ENCODE peak calls at places on chromosomes 3 and 15, in six cellular contexts. One of them, this sample, is unnamed.

GRCh38 chr3:102295756-102296155 is 139.1 kb upstream of the ZPLD1 start:
- DNase-seq in HCT116: no peak
- DNase-seq in hepatocyte: no peak
- DNase-seq in GM23338: no peak
- DNase-seq in SK-N-SH: no peak
- DNase-seq in PC-3: no peak
- DNase-seq in this sample: no peak

GRCh38 chr15:20106026-20106425 is 435.6 kb downstream of the GOLGA6L6 start:
- DNase-seq in HCT116: no peak
- DNase-seq in hepatocyte: peak; percentile 6
- DNase-seq in GM23338: peak; percentile 0
- DNase-seq in SK-N-SH: no peak
- DNase-seq in PC-3: no peak
- DNase-seq in this sample: no peak

GRCh38 chr3:195042741-195043611 is 228.0 kb downstream of the XXYLT1 start:
- DNase-seq in HCT116: no peak
- DNase-seq in hepatocyte: peak; percentile 8
- DNase-seq in GM23338: peak; percentile 46
- DNase-seq in SK-N-SH: no peak
- DNase-seq in PC-3: peak; percentile 53
- DNase-seq in this sample: no peak

GRCh38 chr3:196378442-196378841 is 40.3 kb upstream of the TM4SF19 start:
- DNase-seq in HCT116: no peak
- DNase-seq in hepatocyte: no peak
- DNase-seq in GM23338: no peak
- DNase-seq in SK-N-SH: no peak
- DNase-seq in PC-3: no peak
- DNase-seq in this sample: no peak

GRCh38 chr15:82540984-82541431 is 751 bp upstream of the RPS17 start:
- DNase-seq in HCT116: no peak
- DNase-seq in hepatocyte: peak; percentile 56
- DNase-seq in GM23338: peak; percentile 55
- DNase-seq in SK-N-SH: peak; percentile 62
- DNase-seq in PC-3: no peak
- DNase-seq in this sample: no peak

GRCh38 chr3:179852117-179852886 is 184.4 kb downstream of the PEX5L start:
- DNase-seq in HCT116: no peak
- DNase-seq in hepatocyte: peak; percentile 7
- DNase-seq in GM23338: peak; percentile 59
- DNase-seq in SK-N-SH: no peak
- DNase-seq in PC-3: peak; percentile 63
- DNase-seq in this sample: no peak

GRCh38 chr3:175057406-175057805 is 198.3 kb downstream of the NAALADL2 start:
- DNase-seq in HCT116: no peak
- DNase-seq in hepatocyte: no peak
- DNase-seq in GM23338: no peak
- DNase-seq in SK-N-SH: no peak
- DNase-seq in PC-3: no peak
- DNase-seq in this sample: no peak

GRCh38 chr3:56885461-56885860 is 83.7 kb upstream of the ARHGEF3 start:
- DNase-seq in HCT116: no peak
- DNase-seq in hepatocyte: no peak
- DNase-seq in GM23338: no peak
- DNase-seq in SK-N-SH: no peak
- DNase-seq in PC-3: no peak
- DNase-seq in this sample: no peak

GRCh38 chr3:85783331-85783730 is 824.5 kb downstream of the CADM2 start:
- DNase-seq in HCT116: no peak
- DNase-seq in hepatocyte: no peak
- DNase-seq in GM23338: no peak
- DNase-seq in SK-N-SH: no peak
- DNase-seq in PC-3: no peak
- DNase-seq in this sample: no peak

GRCh38 chr3:146589899-146590508 is 15.1 kb downstream of the PLSCR5 start:
- DNase-seq in HCT116: peak; percentile 27
- DNase-seq in hepatocyte: peak; percentile 63
- DNase-seq in GM23338: peak; percentile 42
- DNase-seq in SK-N-SH: peak; percentile 12
- DNase-seq in PC-3: peak; percentile 73
- DNase-seq in this sample: peak; percentile 26

GRCh38 chr3:122993573-122993972 is 34.0 kb downstream of the SEMA5B start:
- DNase-seq in HCT116: no peak
- DNase-seq in hepatocyte: no peak
- DNase-seq in GM23338: no peak
- DNase-seq in SK-N-SH: peak; percentile 38
- DNase-seq in PC-3: no peak
- DNase-seq in this sample: no peak

GRCh38 chr3:129783470-129783869 is 110.0 kb downstream of the TMCC1 start:
- DNase-seq in HCT116: no peak
- DNase-seq in hepatocyte: no peak
- DNase-seq in GM23338: no peak
- DNase-seq in SK-N-SH: no peak
- DNase-seq in PC-3: peak; percentile 36
- DNase-seq in this sample: no peak

GRCh38 chr15:74511583-74511982 is 29.4 kb upstream of the ARID3B start:
- DNase-seq in HCT116: no peak
- DNase-seq in hepatocyte: no peak
- DNase-seq in GM23338: no peak
- DNase-seq in SK-N-SH: no peak
- DNase-seq in PC-3: no peak
- DNase-seq in this sample: no peak

GRCh38 chr3:110504401-110504800 is 567.2 kb upstream of the NECTIN3 start:
- DNase-seq in HCT116: no peak
- DNase-seq in hepatocyte: no peak
- DNase-seq in GM23338: no peak
- DNase-seq in SK-N-SH: no peak
- DNase-seq in PC-3: no peak
- DNase-seq in this sample: no peak

GRCh38 chr3:169058681-169059080 is 604.8 kb downstream of the MECOM start:
- DNase-seq in HCT116: no peak
- DNase-seq in hepatocyte: no peak
- DNase-seq in GM23338: no peak
- DNase-seq in SK-N-SH: no peak
- DNase-seq in PC-3: no peak
- DNase-seq in this sample: no peak

GRCh38 chr3:182259579-182259978 is 533.7 kb upstream of the ATP11B start:
- DNase-seq in HCT116: no peak
- DNase-seq in hepatocyte: no peak
- DNase-seq in GM23338: peak; percentile 58
- DNase-seq in SK-N-SH: peak; percentile 15
- DNase-seq in PC-3: no peak
- DNase-seq in this sample: no peak

GRCh38 chr3:57397175-57398026 is 104.9 kb upstream of the ASB14 start:
- DNase-seq in HCT116: peak; percentile 59
- DNase-seq in hepatocyte: peak; percentile 63
- DNase-seq in GM23338: peak; percentile 82
- DNase-seq in SK-N-SH: peak; percentile 19
- DNase-seq in PC-3: peak; percentile 78
- DNase-seq in this sample: peak; percentile 84

GRCh38 chr3:166554006-166554405 is 716.8 kb upstream of the BCHE start:
- DNase-seq in HCT116: no peak
- DNase-seq in hepatocyte: no peak
- DNase-seq in GM23338: no peak
- DNase-seq in SK-N-SH: no peak
- DNase-seq in PC-3: no peak
- DNase-seq in this sample: no peak

GRCh38 chr3:36923523-36923943 is 21.3 kb downstream of the TRANK1 start:
- DNase-seq in HCT116: no peak
- DNase-seq in hepatocyte: no peak
- DNase-seq in GM23338: peak; percentile 70
- DNase-seq in SK-N-SH: no peak
- DNase-seq in PC-3: no peak
- DNase-seq in this sample: peak; percentile 60

GRCh38 chr3:49771340-49771938 is 14.9 kb downstream of the IP6K1 start:
- DNase-seq in HCT116: no peak
- DNase-seq in hepatocyte: no peak
- DNase-seq in GM23338: no peak
- DNase-seq in SK-N-SH: no peak
- DNase-seq in PC-3: peak; percentile 85
- DNase-seq in this sample: no peak

GRCh38 chr3:141646760-141647561 is 91.1 kb upstream of the RNF7 start:
- DNase-seq in HCT116: peak; percentile 66
- DNase-seq in hepatocyte: peak; percentile 26
- DNase-seq in GM23338: peak; percentile 82
- DNase-seq in SK-N-SH: peak; percentile 70
- DNase-seq in PC-3: peak; percentile 39
- DNase-seq in this sample: peak; percentile 39

GRCh38 chr15:73038186-73038585 is 14.1 kb upstream of the NEO1 start:
- DNase-seq in HCT116: no peak
- DNase-seq in hepatocyte: no peak
- DNase-seq in GM23338: no peak
- DNase-seq in SK-N-SH: no peak
- DNase-seq in PC-3: no peak
- DNase-seq in this sample: no peak

GRCh38 chr3:14899993-14900618 is 47.3 kb upstream of the NR2C2 start:
- DNase-seq in HCT116: no peak
- DNase-seq in hepatocyte: peak; percentile 56
- DNase-seq in GM23338: peak; percentile 46
- DNase-seq in SK-N-SH: no peak
- DNase-seq in PC-3: no peak
- DNase-seq in this sample: no peak

GRCh38 chr3:170749185-170749584 is 120.8 kb downstream of the RPL22L1 start:
- DNase-seq in HCT116: no peak
- DNase-seq in hepatocyte: no peak
- DNase-seq in GM23338: no peak
- DNase-seq in SK-N-SH: no peak
- DNase-seq in PC-3: no peak
- DNase-seq in this sample: no peak

GRCh38 chr3:170749765-170750477 is 120.1 kb downstream of the RPL22L1 start:
- DNase-seq in HCT116: no peak
- DNase-seq in hepatocyte: no peak
- DNase-seq in GM23338: no peak
- DNase-seq in SK-N-SH: no peak
- DNase-seq in PC-3: no peak
- DNase-seq in this sample: no peak

GRCh38 chr3:170751083-170751893 is 118.7 kb downstream of the RPL22L1 start:
- DNase-seq in HCT116: peak; percentile 44
- DNase-seq in hepatocyte: peak; percentile 36
- DNase-seq in GM23338: no peak
- DNase-seq in SK-N-SH: no peak
- DNase-seq in PC-3: peak; percentile 97
- DNase-seq in this sample: no peak

GRCh38 chr3:170751894-170752283 is 118.1 kb downstream of the RPL22L1 start:
- DNase-seq in HCT116: no peak
- DNase-seq in hepatocyte: no peak
- DNase-seq in GM23338: no peak
- DNase-seq in SK-N-SH: no peak
- DNase-seq in PC-3: no peak
- DNase-seq in this sample: no peak

DNA sequence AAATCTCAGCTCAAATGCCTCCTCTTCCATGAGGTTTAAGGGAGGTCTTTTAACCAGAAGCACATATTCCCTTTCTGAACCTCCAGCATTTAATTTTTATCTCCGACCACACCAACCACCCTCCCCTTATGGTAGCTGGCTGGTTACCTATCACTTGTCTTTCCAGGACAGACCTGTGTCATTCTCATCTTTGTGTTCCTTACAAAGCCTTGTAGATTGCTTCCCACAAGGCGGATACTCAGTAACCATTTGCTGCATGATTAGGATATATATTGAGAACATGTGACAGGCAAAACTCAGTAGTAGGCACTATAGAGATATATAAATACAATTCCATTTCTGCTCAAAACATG is 119.5 kb downstream of the RPL22L1 start:
- DNase-seq in HCT116: no peak
- DNase-seq in hepatocyte: no peak
- DNase-seq in GM23338: no peak
- DNase-seq in SK-N-SH: no peak
- DNase-seq in PC-3: no peak
- DNase-seq in this sample: no peak
- H3K4me1 ChIP-seq in HCT116: peaks cover 37% of the 10 kb centered on the region
- H3K4me1 ChIP-seq in hepatocyte: peaks cover 15% of the 10 kb centered on the region
- H3K4me1 ChIP-seq in GM23338: no peaks in the 10 kb centered on the region
- H3K4me1 ChIP-seq in SK-N-SH: peaks cover 23% of the 10 kb centered on the region
- H3K4me1 ChIP-seq in PC-3: peaks cover 59% of the 10 kb centered on the region
- H3K4me1 ChIP-seq in this sample: no peaks in the 10 kb centered on the region

GRCh38 chr3:72255736-72256559 is 471.0 kb upstream of the PROK2 start:
- DNase-seq in HCT116: no peak
- DNase-seq in hepatocyte: peak; percentile 48
- DNase-seq in GM23338: peak; percentile 9
- DNase-seq in SK-N-SH: peak; percentile 91
- DNase-seq in PC-3: no peak
- DNase-seq in this sample: no peak
- TF ChIP-seq EZH2phosphoT487 in HCT116: no peak
- TF ChIP-seq EZH2phosphoT487 in hepatocyte: no peak
- TF ChIP-seq EZH2phosphoT487 in GM23338: no peak
- TF ChIP-seq EZH2phosphoT487 in SK-N-SH: no peak
- TF ChIP-seq EZH2phosphoT487 in PC-3: no peak
- TF ChIP-seq EZH2phosphoT487 in this sample: no peak

DNA sequence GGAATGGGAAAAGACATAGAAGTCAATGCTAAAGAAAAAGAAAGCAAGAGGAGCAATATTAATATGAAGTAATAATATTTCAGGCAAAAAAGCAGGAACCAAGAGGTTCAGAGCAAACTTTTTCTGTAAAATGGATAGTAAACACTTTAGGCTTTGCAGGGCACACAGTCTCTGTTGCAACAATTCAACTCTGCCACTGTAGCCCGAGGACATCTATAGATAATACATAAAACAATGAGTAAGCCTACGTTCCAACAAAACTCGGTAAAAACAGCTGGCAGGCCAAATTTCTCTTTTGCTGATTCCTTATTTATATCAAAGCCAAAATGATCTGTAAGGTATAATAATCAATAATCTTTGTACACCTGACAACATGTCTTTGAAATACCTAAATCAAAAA is 56.8 kb downstream of the SMAD6 start:
- DNase-seq in HCT116: no peak
- DNase-seq in hepatocyte: no peak
- DNase-seq in GM23338: no peak
- DNase-seq in SK-N-SH: no peak
- DNase-seq in PC-3: peak; percentile 65
- DNase-seq in this sample: no peak
- H3K36me3 ChIP-seq in HCT116: no peaks in the 10 kb centered on the region
- H3K36me3 ChIP-seq in hepatocyte: no peaks in the 10 kb centered on the region
- H3K36me3 ChIP-seq in GM23338: peaks cover 4% of the 10 kb centered on the region
- H3K36me3 ChIP-seq in SK-N-SH: peaks cover 18% of the 10 kb centered on the region
- H3K36me3 ChIP-seq in PC-3: peaks cover 16% of the 10 kb centered on the region
- H3K36me3 ChIP-seq in this sample: peaks cover 14% of the 10 kb centered on the region

GRCh38 chr3:10352146-10352911 is 31.4 kb upstream of the SEC13 start:
- DNase-seq in HCT116: no peak
- DNase-seq in hepatocyte: peak; percentile 66
- DNase-seq in GM23338: no peak
- DNase-seq in SK-N-SH: no peak
- DNase-seq in PC-3: peak; percentile 70
- DNase-seq in this sample: no peak

GRCh38 chr3:10353160-10353559 is 32.2 kb upstream of the SEC13 start:
- DNase-seq in HCT116: no peak
- DNase-seq in hepatocyte: no peak
- DNase-seq in GM23338: no peak
- DNase-seq in SK-N-SH: no peak
- DNase-seq in PC-3: no peak
- DNase-seq in this sample: peak; percentile 40

GRCh38 chr3:10353661-10354372 is 32.9 kb upstream of the SEC13 start:
- DNase-seq in HCT116: no peak
- DNase-seq in hepatocyte: no peak
- DNase-seq in GM23338: no peak
- DNase-seq in SK-N-SH: peak; percentile 49
- DNase-seq in PC-3: no peak
- DNase-seq in this sample: no peak

GRCh38 chr3:10356461-10356897 is 35.6 kb upstream of the SEC13 start:
- DNase-seq in HCT116: no peak
- DNase-seq in hepatocyte: no peak
- DNase-seq in GM23338: no peak
- DNase-seq in SK-N-SH: peak; percentile 63
- DNase-seq in PC-3: peak; percentile 74
- DNase-seq in this sample: peak; percentile 54

GRCh38 chr3:10354373-10355015 is 33.6 kb upstream of the SEC13 start:
- DNase-seq in HCT116: no peak
- DNase-seq in hepatocyte: no peak
- DNase-seq in GM23338: no peak
- DNase-seq in SK-N-SH: peak; percentile 77
- DNase-seq in PC-3: no peak
- DNase-seq in this sample: no peak
- H3K4me1 ChIP-seq in HCT116: peaks cover 7% of the 10 kb centered on the region
- H3K4me1 ChIP-seq in hepatocyte: no peaks in the 10 kb centered on the region
- H3K4me1 ChIP-seq in GM23338: no peaks in the 10 kb centered on the region
- H3K4me1 ChIP-seq in SK-N-SH: peaks cover 54% of the 10 kb centered on the region
- H3K4me1 ChIP-seq in PC-3: peaks cover 48% of the 10 kb centered on the region
- H3K4me1 ChIP-seq in this sample: peaks cover 90% of the 10 kb centered on the region

This sample was measured in OCI-LY7.